ENCODE peak calls at places on chromosomes 5 and 9, in four cellular contexts. One of them, this sample, is unnamed.

GRCh38 chr9:79014929-79015699 is 556.7 kb upstream of the TLE4 start:
- DNase-seq in GM12878: no peak
- DNase-seq in K562: no peak
- DNase-seq in HL-60: no peak
- DNase-seq in this sample: no peak

GRCh38 chr5:67156976-67157583 is 39.5 kb downstream of the CD180 start:
- DNase-seq in GM12878: no peak
- DNase-seq in K562: peak; percentile 32
- DNase-seq in HL-60: no peak
- DNase-seq in this sample: peak; percentile 14

GRCh38 chr9:135490980-135491444 is 9.5 kb upstream of the MRPS2 start:
- DNase-seq in GM12878: no peak
- DNase-seq in K562: no peak
- DNase-seq in HL-60: no peak
- DNase-seq in this sample: no peak

GRCh38 chr5:612498-613424 is 621 bp downstream of the CEP72 start:
- DNase-seq in GM12878: no peak
- DNase-seq in K562: peak; percentile 63
- DNase-seq in HL-60: no peak
- DNase-seq in this sample: no peak

GRCh38 chr5:123157797-123158528 is 68.9 kb downstream of the PRDM6 start:
- DNase-seq in GM12878: no peak
- DNase-seq in K562: no peak
- DNase-seq in HL-60: no peak
- DNase-seq in this sample: no peak

GRCh38 chr5:150607991-150608390 is 32.5 kb upstream of the SYNPO start:
- DNase-seq in GM12878: no peak
- DNase-seq in K562: no peak
- DNase-seq in HL-60: no peak
- DNase-seq in this sample: no peak

GRCh38 chr5:143717400-143717799 is 94.6 kb upstream of the HMHB1 start:
- DNase-seq in GM12878: no peak
- DNase-seq in K562: no peak
- DNase-seq in HL-60: no peak
- DNase-seq in this sample: no peak

GRCh38 chr9:133130721-133131244 is 9.7 kb upstream of the RALGDS start:
- DNase-seq in GM12878: no peak
- DNase-seq in K562: no peak
- DNase-seq in HL-60: no peak
- DNase-seq in this sample: peak; percentile 79

GRCh38 chr9:109253637-109254284 is 67.1 kb downstream of the EPB41L4B start:
- DNase-seq in GM12878: no peak
- DNase-seq in K562: no peak
- DNase-seq in HL-60: no peak
- DNase-seq in this sample: no peak

GRCh38 chr9:89854715-89855475 is 250.1 kb downstream of the GADD45G start:
- DNase-seq in GM12878: no peak
- DNase-seq in K562: no peak
- DNase-seq in HL-60: no peak
- DNase-seq in this sample: no peak

GRCh38 chr5:108997720-108998119 is 250.0 kb downstream of the FER start:
- DNase-seq in GM12878: no peak
- DNase-seq in K562: no peak
- DNase-seq in HL-60: no peak
- DNase-seq in this sample: no peak

GRCh38 chr9:129620669-129621295 is at the start of gene C9orf50:
- DNase-seq in GM12878: no peak
- DNase-seq in K562: no peak
- DNase-seq in HL-60: no peak
- DNase-seq in this sample: no peak

GRCh38 chr9:10855847-10856246 is 243.0 kb upstream of the PTPRD start:
- DNase-seq in GM12878: no peak
- DNase-seq in K562: no peak
- DNase-seq in HL-60: no peak
- DNase-seq in this sample: no peak

GRCh38 chr5:44932922-44933585 is 124.3 kb downstream of the MRPS30 start:
- DNase-seq in GM12878: peak; percentile 40
- DNase-seq in K562: no peak
- DNase-seq in HL-60: no peak
- DNase-seq in this sample: no peak

GRCh38 chr9:7234144-7234543 is 476.4 kb downstream of the KDM4C start:
- DNase-seq in GM12878: no peak
- DNase-seq in K562: peak; percentile 23
- DNase-seq in HL-60: peak; percentile 18
- DNase-seq in this sample: peak; percentile 12

GRCh38 chr5:124408738-124409453 is 337.5 kb downstream of the ZNF608 start:
- DNase-seq in GM12878: no peak
- DNase-seq in K562: no peak
- DNase-seq in HL-60: no peak
- DNase-seq in this sample: no peak

GRCh38 chr5:157137691-157138090 is 5.0 kb downstream of the MED7 start:
- DNase-seq in GM12878: no peak
- DNase-seq in K562: no peak
- DNase-seq in HL-60: no peak
- DNase-seq in this sample: no peak

GRCh38 chr5:110900829-110901228 is 162.0 kb downstream of the SLC25A46 start:
- DNase-seq in GM12878: no peak
- DNase-seq in K562: no peak
- DNase-seq in HL-60: no peak
- DNase-seq in this sample: no peak

GRCh38 chr5:83450840-83451239 is 20.7 kb upstream of the VCAN start:
- DNase-seq in GM12878: no peak
- DNase-seq in K562: no peak
- DNase-seq in HL-60: no peak
- DNase-seq in this sample: no peak

DNA sequence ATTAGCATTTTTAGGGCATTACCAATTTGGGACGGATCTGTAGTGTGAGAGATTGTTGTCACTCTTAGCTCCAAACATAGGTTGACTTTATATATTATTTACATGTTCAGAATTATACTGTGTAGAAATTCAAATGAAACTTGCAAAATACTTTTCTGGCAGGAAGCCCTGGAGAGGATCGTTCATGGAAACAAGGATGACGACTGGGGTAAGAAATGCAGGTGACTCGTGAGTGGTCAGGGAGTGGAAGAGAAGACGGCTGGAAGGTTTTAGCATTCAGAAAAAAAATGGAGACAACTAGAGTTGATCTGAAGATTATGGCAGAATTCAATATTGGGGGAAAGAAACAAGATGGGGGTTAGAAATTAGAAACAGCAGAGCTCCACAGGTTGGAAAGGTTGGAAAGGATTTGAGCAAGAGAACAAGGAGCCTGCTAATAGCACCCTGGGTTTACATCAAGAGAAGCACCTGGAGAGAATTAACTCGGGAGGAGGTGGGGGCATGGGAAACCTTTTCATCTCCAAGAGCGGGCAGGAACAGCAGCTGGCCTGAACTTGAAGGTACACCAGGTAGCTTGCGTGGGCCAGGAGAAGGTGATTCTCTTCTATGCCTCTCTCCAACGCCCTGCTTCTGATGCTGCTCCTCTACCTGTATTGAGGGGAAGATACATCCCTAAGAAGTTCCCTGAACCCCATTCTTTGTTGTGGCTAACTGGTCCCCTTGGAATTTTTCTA is 37.0 kb upstream of the GLRX start:
- DNase-seq in GM12878: no peak
- DNase-seq in K562: no peak
- DNase-seq in HL-60: no peak
- DNase-seq in this sample: no peak
- TF ChIP-seq POLR2AphosphoS5 in GM12878: no peak
- TF ChIP-seq POLR2AphosphoS5 in K562: no peak
- TF ChIP-seq POLR2AphosphoS5 in HL-60: no peak
- TF ChIP-seq POLR2AphosphoS5 in this sample: no peak

DNA sequence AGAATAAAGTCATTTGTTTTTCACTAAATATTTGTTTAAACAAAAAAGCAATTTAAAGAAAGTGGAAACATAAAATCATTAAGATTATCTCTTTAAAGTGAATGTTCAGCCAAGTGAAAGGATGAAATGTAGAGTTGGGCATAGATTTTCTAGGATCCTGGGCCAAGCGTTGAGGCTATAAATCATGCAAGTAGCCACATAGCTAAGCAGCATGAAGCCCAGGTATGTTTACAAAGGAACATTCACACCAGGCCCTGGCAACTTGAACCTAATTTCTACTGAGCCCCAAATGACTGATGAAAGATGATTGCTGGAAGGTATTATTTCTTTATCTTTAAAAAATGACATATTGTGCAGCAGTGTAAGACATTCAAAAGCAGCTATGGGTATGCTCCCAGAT is 461.9 kb downstream of the MAT2B start:
- DNase-seq in GM12878: no peak
- DNase-seq in K562: no peak
- DNase-seq in HL-60: no peak
- DNase-seq in this sample: no peak
- TF ChIP-seq SPI1 in GM12878: no peak
- TF ChIP-seq SPI1 in K562: no peak
- TF ChIP-seq SPI1 in HL-60: no peak
- TF ChIP-seq SPI1 in this sample: no peak

DNA sequence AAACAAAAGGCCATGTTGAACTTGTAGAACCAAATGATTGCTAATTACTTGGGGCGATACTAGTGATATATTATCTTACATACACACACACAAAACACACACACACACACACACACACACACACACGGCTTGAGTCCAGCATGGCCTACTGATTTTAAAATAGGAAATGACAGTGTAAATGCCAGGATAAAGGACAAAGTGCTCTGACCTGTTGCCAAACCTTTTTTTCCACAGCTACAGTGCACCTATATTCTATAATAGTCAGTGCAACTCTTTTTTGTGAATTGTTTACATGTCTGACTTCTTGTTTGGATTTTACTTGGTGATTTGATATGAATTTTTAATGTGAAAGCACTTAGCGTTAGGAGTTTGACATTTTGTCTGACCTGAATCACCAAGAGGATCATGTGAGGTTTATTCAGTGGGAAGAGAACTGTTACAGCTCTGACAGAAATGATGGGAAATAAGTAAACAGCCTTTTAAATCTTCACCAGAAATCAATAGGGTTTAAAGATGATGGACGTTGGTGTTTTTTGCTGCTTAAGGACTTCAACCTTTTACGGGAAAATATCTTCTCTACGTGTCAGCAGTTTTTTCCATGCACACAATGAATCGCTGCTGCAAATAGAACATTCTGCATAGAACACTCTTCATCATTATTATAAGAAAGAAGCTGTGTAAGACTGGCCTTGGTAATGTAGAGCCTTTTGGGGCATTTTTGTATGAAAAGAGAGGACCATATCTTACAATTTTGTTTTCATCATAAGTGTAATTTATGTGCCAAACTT is 218.5 kb downstream of the RANBP17 start:
- DNase-seq in GM12878: no peak
- DNase-seq in K562: no peak
- DNase-seq in HL-60: no peak
- DNase-seq in this sample: no peak
- TF ChIP-seq POLR2AphosphoS5 in GM12878: no peak
- TF ChIP-seq POLR2AphosphoS5 in K562: no peak
- TF ChIP-seq POLR2AphosphoS5 in HL-60: no peak
- TF ChIP-seq POLR2AphosphoS5 in this sample: no peak

GRCh38 chr9:83935276-83935890 is 14.2 kb upstream of the KIF27 start:
- DNase-seq in GM12878: no peak
- DNase-seq in K562: no peak
- DNase-seq in HL-60: no peak
- DNase-seq in this sample: no peak

GRCh38 chr9:83940590-83941303 is 19.5 kb upstream of the KIF27 start:
- DNase-seq in GM12878: no peak
- DNase-seq in K562: no peak
- DNase-seq in HL-60: no peak
- DNase-seq in this sample: no peak

GRCh38 chr9:83936523-83936922 is 15.3 kb upstream of the KIF27 start:
- DNase-seq in GM12878: no peak
- DNase-seq in K562: no peak
- DNase-seq in HL-60: no peak
- DNase-seq in this sample: no peak

GRCh38 chr9:83934569-83935275 is 13.5 kb upstream of the KIF27 start:
- DNase-seq in GM12878: no peak
- DNase-seq in K562: no peak
- DNase-seq in HL-60: peak; percentile 64
- DNase-seq in this sample: no peak

GRCh38 chr9:83937861-83938455 is 16.7 kb upstream of the KIF27 start:
- DNase-seq in GM12878: no peak
- DNase-seq in K562: peak; percentile 41
- DNase-seq in HL-60: peak; percentile 61
- DNase-seq in this sample: peak; percentile 20
- TF ChIP-seq SPI1 in GM12878: no peak
- TF ChIP-seq SPI1 in K562: no peak
- TF ChIP-seq SPI1 in HL-60: no peak
- TF ChIP-seq SPI1 in this sample: no peak

GRCh38 chr9:137445275-137445807 is 4.2 kb upstream of the ENTPD8 start:
- DNase-seq in GM12878: peak; percentile 40
- DNase-seq in K562: peak; percentile 77
- DNase-seq in HL-60: peak; percentile 79
- DNase-seq in this sample: peak; percentile 92

GRCh38 chr9:137447722-137448568 is 6.8 kb upstream of the ENTPD8 start:
- DNase-seq in GM12878: no peak
- DNase-seq in K562: no peak
- DNase-seq in HL-60: no peak
- DNase-seq in this sample: no peak

GRCh38 chr9:137444106-137444790 is 3.1 kb upstream of the ENTPD8 start:
- DNase-seq in GM12878: no peak
- DNase-seq in K562: no peak
- DNase-seq in HL-60: no peak
- DNase-seq in this sample: no peak

GRCh38 chr9:137446851-137447471 is 5.8 kb upstream of the ENTPD8 start:
- DNase-seq in GM12878: no peak
- DNase-seq in K562: no peak
- DNase-seq in HL-60: peak; percentile 65
- DNase-seq in this sample: no peak

GRCh38 chr9:137445930-137446431 is 4.8 kb upstream of the ENTPD8 start:
- DNase-seq in GM12878: no peak
- DNase-seq in K562: no peak
- DNase-seq in HL-60: no peak
- DNase-seq in this sample: no peak
- TF ChIP-seq POLR2AphosphoS5 in GM12878: no peak
- TF ChIP-seq POLR2AphosphoS5 in K562: no peak
- TF ChIP-seq POLR2AphosphoS5 in HL-60: no peak
- TF ChIP-seq POLR2AphosphoS5 in this sample: no peak

This sample was measured in GM12891.